ENCODE peak calls at places on chromosome 2, in four cellular contexts. One of them, this sample, is unnamed.

GRCh38 chr2:233084488-233084887 is 24.3 kb downstream of the INPP5D start:
- DNase-seq in stimulated activated effector memory CD8-positive, alpha-beta T cell treated with anti-CD3 and anti-CD28 coated beads, Interleukin-12 subunit alpha, Interleukin-12 subunit beta, amount 100 ng/mL, for 72 hours: no peak
- DNase-seq in ureter: no peak
- DNase-seq in body of pancreas: no peak
- DNase-seq in this sample: no peak

GRCh38 chr2:209988010-209988409 is 14.4 kb upstream of the RPE start:
- DNase-seq in stimulated activated effector memory CD8-positive, alpha-beta T cell treated with anti-CD3 and anti-CD28 coated beads, Interleukin-12 subunit alpha, Interleukin-12 subunit beta, amount 100 ng/mL, for 72 hours: no peak
- DNase-seq in ureter: no peak
- DNase-seq in body of pancreas: no peak
- DNase-seq in this sample: no peak

GRCh38 chr2:27150639-27151230 is 1.9 kb downstream of the TCF23 start:
- DNase-seq in stimulated activated effector memory CD8-positive, alpha-beta T cell treated with anti-CD3 and anti-CD28 coated beads, Interleukin-12 subunit alpha, Interleukin-12 subunit beta, amount 100 ng/mL, for 72 hours: no peak
- DNase-seq in ureter: no peak
- DNase-seq in body of pancreas: no peak
- DNase-seq in this sample: no peak

GRCh38 chr2:28583899-28584553 is 88.2 kb downstream of the PLB1 start:
- DNase-seq in stimulated activated effector memory CD8-positive, alpha-beta T cell treated with anti-CD3 and anti-CD28 coated beads, Interleukin-12 subunit alpha, Interleukin-12 subunit beta, amount 100 ng/mL, for 72 hours: peak
- DNase-seq in ureter: peak
- DNase-seq in body of pancreas: peak
- DNase-seq in this sample: peak

GRCh38 chr2:180739070-180739469 is 241.3 kb upstream of the UBE2E3 start:
- DNase-seq in stimulated activated effector memory CD8-positive, alpha-beta T cell treated with anti-CD3 and anti-CD28 coated beads, Interleukin-12 subunit alpha, Interleukin-12 subunit beta, amount 100 ng/mL, for 72 hours: no peak
- DNase-seq in ureter: no peak
- DNase-seq in body of pancreas: no peak
- DNase-seq in this sample: no peak

GRCh38 chr2:99762714-99763113 is 272.9 kb upstream of the REV1 start:
- DNase-seq in stimulated activated effector memory CD8-positive, alpha-beta T cell treated with anti-CD3 and anti-CD28 coated beads, Interleukin-12 subunit alpha, Interleukin-12 subunit beta, amount 100 ng/mL, for 72 hours: no peak
- DNase-seq in ureter: no peak
- DNase-seq in body of pancreas: no peak
- DNase-seq in this sample: no peak

GRCh38 chr2:69168144-69168813 is 155.3 kb downstream of the ANTXR1 start:
- DNase-seq in stimulated activated effector memory CD8-positive, alpha-beta T cell treated with anti-CD3 and anti-CD28 coated beads, Interleukin-12 subunit alpha, Interleukin-12 subunit beta, amount 100 ng/mL, for 72 hours: no peak
- DNase-seq in ureter: no peak
- DNase-seq in body of pancreas: no peak
- DNase-seq in this sample: no peak

GRCh38 chr2:45184606-45185005 is 175.4 kb upstream of the SIX2 start:
- DNase-seq in stimulated activated effector memory CD8-positive, alpha-beta T cell treated with anti-CD3 and anti-CD28 coated beads, Interleukin-12 subunit alpha, Interleukin-12 subunit beta, amount 100 ng/mL, for 72 hours: no peak
- DNase-seq in ureter: no peak
- DNase-seq in body of pancreas: no peak
- DNase-seq in this sample: no peak

GRCh38 chr2:59462418-59463197 is 1090.8 kb downstream of the BCL11A start:
- DNase-seq in stimulated activated effector memory CD8-positive, alpha-beta T cell treated with anti-CD3 and anti-CD28 coated beads, Interleukin-12 subunit alpha, Interleukin-12 subunit beta, amount 100 ng/mL, for 72 hours: no peak
- DNase-seq in ureter: no peak
- DNase-seq in body of pancreas: no peak
- DNase-seq in this sample: no peak

GRCh38 chr2:134218414-134218813 is 35.5 kb upstream of the MGAT5 start:
- DNase-seq in stimulated activated effector memory CD8-positive, alpha-beta T cell treated with anti-CD3 and anti-CD28 coated beads, Interleukin-12 subunit alpha, Interleukin-12 subunit beta, amount 100 ng/mL, for 72 hours: no peak
- DNase-seq in ureter: no peak
- DNase-seq in body of pancreas: no peak
- DNase-seq in this sample: no peak

GRCh38 chr2:241309684-241310117 is 5.8 kb downstream of the HDLBP start:
- DNase-seq in stimulated activated effector memory CD8-positive, alpha-beta T cell treated with anti-CD3 and anti-CD28 coated beads, Interleukin-12 subunit alpha, Interleukin-12 subunit beta, amount 100 ng/mL, for 72 hours: peak
- DNase-seq in ureter: no peak
- DNase-seq in body of pancreas: no peak
- DNase-seq in this sample: no peak

GRCh38 chr2:223069465-223069864 is 17.5 kb downstream of the KCNE4 start:
- DNase-seq in stimulated activated effector memory CD8-positive, alpha-beta T cell treated with anti-CD3 and anti-CD28 coated beads, Interleukin-12 subunit alpha, Interleukin-12 subunit beta, amount 100 ng/mL, for 72 hours: no peak
- DNase-seq in ureter: no peak
- DNase-seq in body of pancreas: no peak
- DNase-seq in this sample: no peak

GRCh38 chr2:138432971-138433370 is 68.6 kb upstream of the SPOPL start:
- DNase-seq in stimulated activated effector memory CD8-positive, alpha-beta T cell treated with anti-CD3 and anti-CD28 coated beads, Interleukin-12 subunit alpha, Interleukin-12 subunit beta, amount 100 ng/mL, for 72 hours: no peak
- DNase-seq in ureter: no peak
- DNase-seq in body of pancreas: no peak
- DNase-seq in this sample: no peak